ENCODE peak calls at places on chromosomes 11 and 22, in four cellular contexts. Y is sigmoid colon, I is tibial nerve, S is tibial artery. G is an unnamed sample. For H3K4me1, the result is how much of the 10 kb centered on the place peaks cover.

GRCh38 chr11:241634-242033 is 4.9 kb downstream of the PSMD13 start:
- DNase-seq in Y (peak), I (no peak), S (no peak), G (no peak)

GRCh38 chr11:3866206-3866605 is 10.7 kb downstream of the STIM1 start:
- DNase-seq in Y (no peak), I (no peak), S (no peak), G (peak)

GRCh38 chr22:44795701-44796630 is 43.6 kb downstream of the ARHGAP8 start:
- DNase-seq in Y (no peak), I (no peak), S (no peak), G (no peak)

GRCh38 chr11:34602245-34602644 is 18.6 kb upstream of the EHF start:
- DNase-seq in Y (no peak), I (no peak), S (no peak), G (no peak)

GRCh38 chr22:43553451-43554258 is 141.8 kb downstream of the MPPED1 start:
- DNase-seq in Y (peak), I (no peak), S (peak), G (no peak)

GRCh38 chr22:30296324-30296723 is 7.0 kb upstream of the CASTOR1 start:
- DNase-seq in Y (no peak), I (no peak), S (no peak), G (no peak)

GRCh38 chr11:116874251-116874650 is 36.8 kb upstream of the APOA1 start:
- DNase-seq in Y (no peak), I (no peak), S (no peak), G (no peak)

GRCh38 chr11:87739766-87740165 is 435.5 kb downstream of the RAB38 start:
- DNase-seq in Y (no peak), I (no peak), S (no peak), G (no peak)

GRCh38 chr11:27524155-27524554 is 17.6 kb upstream of the LIN7C start:
- DNase-seq in Y (no peak), I (no peak), S (no peak), G (no peak)

GRCh38 chr22:32836286-32836859 is 34.9 kb downstream of the TIMP3 start:
- DNase-seq in Y (no peak), I (no peak), S (peak), G (no peak)

DNA sequence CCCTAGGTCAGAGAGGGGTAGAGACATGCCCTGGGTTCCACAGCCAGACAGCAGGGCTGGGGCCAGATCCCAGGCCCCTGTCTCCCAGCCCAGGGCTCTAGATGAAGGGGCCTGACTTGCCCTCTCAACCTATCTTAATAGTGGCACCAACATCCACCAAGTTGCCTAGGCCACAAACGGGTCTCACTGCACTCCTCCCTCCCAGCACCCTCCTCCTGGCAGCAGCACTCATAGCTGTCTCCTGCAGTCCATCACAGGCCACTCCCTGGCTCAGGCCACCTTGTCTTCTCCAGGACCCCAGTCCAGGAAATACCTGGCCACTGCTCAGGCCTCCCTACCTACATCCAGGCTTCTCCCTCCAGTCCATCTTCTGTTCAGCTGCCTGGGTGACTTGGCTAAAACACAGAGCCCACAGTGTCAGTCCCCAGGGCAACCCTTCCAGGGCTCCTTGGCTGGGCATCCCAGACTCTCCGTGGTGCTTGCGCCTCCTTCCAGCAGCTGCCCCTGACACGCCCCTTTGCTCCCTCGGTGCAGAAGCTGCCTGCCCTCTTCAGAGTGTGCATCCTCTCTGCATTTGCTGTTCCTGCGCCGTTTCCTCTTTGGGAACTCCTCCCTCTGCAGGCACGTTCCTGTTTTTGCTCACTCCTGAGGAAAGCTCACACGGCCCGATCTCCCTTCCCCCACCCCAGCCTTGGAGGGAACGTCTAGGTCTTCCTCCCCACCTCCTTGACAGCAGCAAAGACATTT is 40.5 kb downstream of the LRRC32 start:
- DNase-seq in Y (peak), I (peak), S (peak), G (peak)
- TF ChIP-seq CTCF in Y (no peak), I (no peak), S (peak), G (no peak)

GRCh38 chr22:37189011-37189466 is 992 bp upstream of the C1QTNF6 start:
- DNase-seq in Y (no peak), I (no peak), S (no peak), G (no peak)

GRCh38 chr22:37186997-37187522 is 987 bp downstream of the C1QTNF6 start:
- DNase-seq in Y (peak), I (no peak), S (no peak), G (peak)

GRCh38 chr22:37186228-37186996 is 1.6 kb downstream of the C1QTNF6 start:
- DNase-seq in Y (peak), I (no peak), S (no peak), G (peak)

GRCh38 chr22:37187891-37188761 is at the start of gene C1QTNF6:
- DNase-seq in Y (peak), I (no peak), S (peak), G (peak)

GRCh38 chr22:37187552-37187890 is 526 bp downstream of the C1QTNF6 start:
- DNase-seq in Y (no peak), I (no peak), S (no peak), G (no peak)
- H3K4me1 ChIP-seq in Y (under half), I (under half), S (under half), G (under half)

GRCh38 chr11:32939866-32940265 is 47.3 kb downstream of the QSER1 start:
- DNase-seq in Y (no peak), I (no peak), S (no peak), G (no peak)
- TF ChIP-seq CTCF in Y (no peak), I (no peak), S (no peak), G (no peak)

GRCh38 chr11:71449596-71449995 is 1.4 kb upstream of the DHCR7 start:
- DNase-seq in Y (peak), I (no peak), S (peak), G (no peak)

GRCh38 chr11:71447791-71448256 is 369 bp downstream of the DHCR7 start:
- DNase-seq in Y (no peak), I (no peak), S (no peak), G (no peak)

GRCh38 chr11:71446942-71447688 is 1.1 kb downstream of the DHCR7 start:
- DNase-seq in Y (peak), I (no peak), S (peak), G (no peak)

GRCh38 chr11:71450507-71450906 is 2.3 kb upstream of the DHCR7 start:
- DNase-seq in Y (no peak), I (no peak), S (no peak), G (no peak)

GRCh38 chr11:71448257-71449161 is at the start of gene DHCR7:
- DNase-seq in Y (peak), I (peak), S (peak), G (peak)
- H3K4me1 ChIP-seq in Y (under half), I (under half), S (under half), G (under half)

GRCh38 chr11:128551641-128552335 is 35.6 kb downstream of the ETS1 start:
- DNase-seq in Y (no peak), I (no peak), S (no peak), G (no peak)

GRCh38 chr11:128550967-128551522 is 36.3 kb downstream of the ETS1 start:
- DNase-seq in Y (peak), I (no peak), S (no peak), G (no peak)

GRCh38 chr11:128555606-128556005 is 31.8 kb downstream of the ETS1 start:
- DNase-seq in Y (no peak), I (no peak), S (no peak), G (no peak)

GRCh38 chr11:128552783-128553661 is 34.3 kb downstream of the ETS1 start:
- DNase-seq in Y (no peak), I (peak), S (no peak), G (no peak)

GRCh38 chr11:128553662-128554392 is 33.5 kb downstream of the ETS1 start:
- DNase-seq in Y (no peak), I (no peak), S (no peak), G (no peak)
- TF ChIP-seq CTCF in Y (no peak), I (peak), S (peak), G (peak)

GRCh38 chr11:65316311-65316978 is 1.8 kb downstream of the CDC42EP2 start:
- DNase-seq in Y (peak), I (peak), S (no peak), G (peak)
- H3K4me1 ChIP-seq in Y (half or more), I (under half), S (under half), G (under half)

G was measured in psoas muscle.